ENCODE peak calls at places on chromosomes 4 and X, in five cellular contexts. T is neuronal stem cell, D is tibial artery, R is right cardiac atrium, G is cardiac muscle cell. L is an unnamed sample.

GRCh38 chr4:169314906-169315305 is 44.1 kb upstream of the SH3RF1 start:
- DNase-seq in T (no peak), D (peak; percentile 30), R (peak; percentile 88), G (peak; percentile 58), L (no peak)

GRCh38 chr4:155796031-155796430 is 37.2 kb downstream of the GUCY1B1 start:
- DNase-seq in T (no peak), D (no peak), R (no peak), G (no peak), L (peak; percentile 37)

GRCh38 chr4:78753091-78753490 is 23.1 kb upstream of the BMP2K start:
- DNase-seq in T (no peak), D (no peak), R (no peak), G (no peak), L (peak; percentile 23)

GRCh38 chrX:38717871-38718270 is 83.4 kb upstream of the MID1IP1 start:
- DNase-seq in T (no peak), D (no peak), R (no peak), G (peak; percentile 29), L (peak; percentile 21)

GRCh38 chr4:140756292-140757219 is at the start of gene TBC1D9:
- DNase-seq in T (peak; percentile 92), D (peak; percentile 81), R (peak; percentile 91), G (peak; percentile 82), L (peak; percentile 82)

GRCh38 chr4:41142946-41143720 is 71.2 kb downstream of the APBB2 start:
- DNase-seq in T (no peak), D (peak; percentile 79), R (peak; percentile 49), G (no peak), L (no peak)

GRCh38 chr4:42570221-42570620 is 86.7 kb downstream of the ATP8A1 start:
- DNase-seq in T (peak; percentile 32), D (peak; percentile 47), R (peak; percentile 83), G (no peak), L (no peak)

GRCh38 chrX:110532527-110532926 is 173.9 kb downstream of the RTL9 start:
- DNase-seq in T (no peak), D (peak; percentile 17), R (no peak), G (no peak), L (no peak)

GRCh38 chrX:108601276-108601675 is 135.1 kb downstream of the IRS4 start:
- DNase-seq in T (no peak), D (no peak), R (no peak), G (no peak), L (no peak)

GRCh38 chrX:41542151-41542935 is 95.2 kb downstream of the NYX start:
- DNase-seq in T (no peak), D (no peak), R (no peak), G (no peak), L (no peak)

GRCh38 chr4:100461796-100462195 is 56.0 kb downstream of the EMCN start:
- DNase-seq in T (no peak), D (no peak), R (no peak), G (no peak), L (no peak)

GRCh38 chr4:121736735-121737351 is 28.1 kb downstream of the SMIM43 start:
- DNase-seq in T (peak; percentile 48), D (peak; percentile 27), R (no peak), G (peak; percentile 47), L (peak; percentile 35)

GRCh38 chr4:152535236-152535902 is 523 bp downstream of the FBXW7 start:
- DNase-seq in T (no peak), D (no peak), R (peak; percentile 77), G (no peak), L (peak; percentile 26)

GRCh38 chr4:98468744-98469143 is 189.7 kb downstream of the TSPAN5 start:
- DNase-seq in T (no peak), D (no peak), R (peak; percentile 79), G (no peak), L (no peak)

GRCh38 chr4:26183017-26183416 is 137.8 kb upstream of the RBPJ start:
- DNase-seq in T (no peak), D (no peak), R (no peak), G (no peak), L (no peak)

GRCh38 chr4:68180858-68181531 is 51.3 kb upstream of the TMPRSS11F start:
- DNase-seq in T (no peak), D (no peak), R (no peak), G (no peak), L (no peak)

GRCh38 chrX:129961180-129962083 is 21.0 kb upstream of the BCORL1 start:
- DNase-seq in T (no peak), D (no peak), R (peak; percentile 84), G (peak; percentile 75), L (peak; percentile 89)
- H3K27ac ChIP-seq in T (no peak overlapping the region), D (no peak overlapping the region), R (no peak overlapping the region), G (no peak overlapping the region), L (peak overlapping the region; percentile 43)

GRCh38 chr4:175674219-175674618 is 137.8 kb downstream of the GPM6A start:
- DNase-seq in T (no peak), D (no peak), R (no peak), G (no peak), L (no peak)

DNA sequence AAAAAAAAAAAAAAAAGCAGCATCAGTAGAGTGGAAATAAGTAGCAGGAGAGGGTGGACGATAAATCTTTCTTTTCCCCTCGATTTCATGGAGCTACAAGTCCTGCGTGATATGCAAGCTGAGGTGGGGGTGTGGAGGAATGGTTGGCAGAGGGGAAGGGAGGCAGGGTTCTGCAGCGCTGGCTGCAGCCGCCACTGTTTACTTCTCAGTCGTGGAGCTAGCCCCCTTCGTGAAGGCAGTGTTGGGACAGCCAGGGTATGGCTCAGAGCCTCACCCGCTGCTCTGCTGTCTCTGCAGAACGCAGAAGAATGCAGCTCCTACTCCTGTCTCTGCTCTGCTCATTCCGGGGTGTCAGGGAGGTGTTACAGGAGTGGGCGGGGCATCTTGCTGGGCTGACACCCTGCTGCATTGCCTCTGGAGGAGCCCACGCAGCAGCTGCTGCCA is 140.6 kb downstream of the GPM6A start:
- DNase-seq in T (peak; percentile 20), D (no peak), R (no peak), G (peak; percentile 30), L (no peak)
- H3K27ac ChIP-seq in T (no peak overlapping the region), D (no peak overlapping the region), R (no peak overlapping the region), G (no peak overlapping the region), L (no peak overlapping the region)

DNA sequence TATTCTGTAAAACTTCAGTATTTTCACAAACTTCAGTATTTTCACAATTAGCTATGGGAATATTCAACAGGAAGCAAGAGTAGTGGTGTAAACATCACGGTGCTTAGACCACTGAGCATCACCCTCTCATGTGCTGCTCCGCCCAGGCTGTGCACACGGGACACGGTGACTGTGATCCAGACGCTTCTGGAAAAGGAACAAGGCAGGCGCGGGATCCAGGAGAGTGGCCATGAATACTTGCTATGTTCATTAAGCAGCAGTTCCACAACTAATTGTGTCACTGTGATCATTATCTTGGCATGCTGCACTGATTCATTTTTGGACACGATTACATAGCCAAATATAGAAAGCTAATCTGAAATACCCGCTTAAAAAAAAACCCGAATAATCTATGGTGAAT is 19.6 kb upstream of the FAT1 start:
- DNase-seq in T (no peak), D (no peak), R (no peak), G (no peak), L (no peak)
- H3K27ac ChIP-seq in T (no peak overlapping the region), D (no peak overlapping the region), R (no peak overlapping the region), G (no peak overlapping the region), L (no peak overlapping the region)

DNA sequence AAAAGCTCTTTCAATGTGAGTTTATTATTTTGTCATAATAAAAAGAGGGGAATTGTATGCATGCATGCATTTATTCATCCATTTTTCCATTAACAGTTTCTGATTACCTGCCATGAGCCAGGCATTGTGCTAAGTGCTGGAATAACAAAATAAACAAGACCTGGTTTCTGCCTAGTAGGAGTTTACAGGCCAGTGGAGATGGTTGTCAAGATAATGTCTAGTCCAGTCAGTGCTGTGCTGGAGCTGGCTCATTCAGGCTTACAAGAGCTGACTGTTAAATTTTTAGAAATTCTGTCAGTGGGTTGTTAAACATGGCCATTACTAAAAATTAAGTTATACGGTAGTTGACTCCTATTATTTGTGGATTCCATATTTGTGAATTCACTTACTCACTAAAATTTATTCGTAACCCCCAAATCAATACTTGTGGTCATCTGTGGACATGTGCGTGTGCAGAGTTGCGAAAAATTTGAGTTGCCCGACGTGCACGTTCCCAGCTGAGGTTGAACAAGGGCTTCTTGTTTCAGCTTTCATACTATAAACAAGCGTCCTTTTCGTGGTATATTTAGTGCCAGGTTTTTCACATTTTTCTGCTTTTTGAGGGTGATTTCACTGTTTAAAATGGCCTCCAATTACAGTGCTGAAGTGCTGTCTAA is 172.3 kb upstream of the RPS6KA3 start:
- DNase-seq in T (no peak), D (no peak), R (no peak), G (no peak), L (no peak)
- H3K27ac ChIP-seq in T (no peak overlapping the region), D (no peak overlapping the region), R (no peak overlapping the region), G (no peak overlapping the region), L (no peak overlapping the region)

DNA sequence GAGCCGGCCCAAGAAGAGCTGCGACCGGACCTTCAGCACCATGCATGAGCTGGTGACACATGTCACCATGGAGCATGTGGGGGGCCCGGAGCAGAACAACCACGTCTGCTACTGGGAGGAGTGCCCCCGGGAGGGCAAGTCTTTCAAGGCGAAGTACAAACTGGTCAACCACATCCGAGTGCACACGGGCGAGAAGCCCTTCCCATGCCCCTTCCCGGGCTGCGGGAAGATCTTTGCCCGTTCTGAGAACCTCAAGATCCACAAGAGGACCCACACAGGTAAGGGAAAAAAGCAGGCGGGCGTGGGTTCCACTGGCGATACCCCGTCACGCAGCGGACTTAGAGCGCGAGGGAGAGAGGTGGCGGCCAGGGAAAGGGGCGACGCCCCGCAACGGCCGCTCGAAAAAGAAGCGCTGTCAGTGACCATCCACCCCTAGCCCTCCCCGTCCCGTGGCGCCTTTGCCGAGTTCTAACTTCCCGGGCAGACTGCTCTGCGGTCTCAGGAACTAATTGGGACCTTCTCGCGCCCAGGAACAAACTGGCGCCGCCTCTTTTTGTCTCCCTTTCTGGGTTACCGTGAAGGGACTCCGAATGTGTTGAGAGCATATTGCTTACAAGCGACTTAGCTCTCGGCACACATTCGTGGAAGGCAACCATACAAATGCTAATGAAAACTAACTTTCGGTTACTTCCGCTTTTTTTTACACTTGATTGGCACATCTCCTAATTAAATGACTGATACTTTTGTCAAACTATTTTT is 1.7 kb downstream of the ZIC3 start:
- DNase-seq in T (no peak), D (no peak), R (no peak), G (no peak), L (no peak)
- H3K27ac ChIP-seq in T (no peak overlapping the region), D (no peak overlapping the region), R (no peak overlapping the region), G (no peak overlapping the region), L (no peak overlapping the region)

GRCh38 chr4:38080061-38080531 is 119.9 kb downstream of the PTTG2 start:
- DNase-seq in T (no peak), D (no peak), R (no peak), G (no peak), L (no peak)
- H3K27ac ChIP-seq in T (no peak overlapping the region), D (no peak overlapping the region), R (no peak overlapping the region), G (no peak overlapping the region), L (no peak overlapping the region)

DNA sequence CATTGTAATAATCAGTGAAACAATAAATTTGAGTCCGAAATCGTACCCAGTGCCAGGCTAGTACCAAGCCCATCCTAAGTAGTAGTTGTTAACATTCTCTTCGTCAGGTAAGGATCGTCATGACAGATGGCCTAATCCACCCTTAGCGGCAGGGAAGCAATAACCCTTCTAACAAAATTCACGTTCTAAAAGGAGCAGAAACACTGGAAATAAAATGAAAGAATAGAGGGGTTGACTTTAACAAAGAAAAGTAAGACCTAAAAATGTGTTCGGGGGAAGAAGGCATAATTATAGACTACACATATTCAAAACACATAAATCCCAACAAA is 142.7 kb downstream of the CPEB2 start:
- DNase-seq in T (no peak), D (no peak), R (no peak), G (no peak), L (no peak)
- H3K27ac ChIP-seq in T (no peak overlapping the region), D (no peak overlapping the region), R (no peak overlapping the region), G (no peak overlapping the region), L (no peak overlapping the region)

L was measured in MM.1S.